ENCODE peak calls at places on chromosomes 2 and 18, in five cellular contexts. W is HCT116, J is GM12878, F is HepG2, Y is K562. B is an unnamed sample.

GRCh38 chr2:133303150-133303549 is 265.1 kb downstream of the NCKAP5 start:
- DNase-seq in W (no peak), J (no peak), F (no peak), Y (no peak), B (no peak)

GRCh38 chr18:5066380-5066977 is 130.6 kb downstream of the AKAIN1 start:
- DNase-seq in W (no peak), J (no peak), F (peak), Y (peak), B (peak)

GRCh38 chr2:72367530-72368225 is 220.0 kb upstream of the CYP26B1 start:
- DNase-seq in W (peak), J (no peak), F (peak), Y (no peak), B (no peak)

GRCh38 chr2:25738383-25739343 is 65.3 kb upstream of the DTNB start:
- DNase-seq in W (no peak), J (no peak), F (no peak), Y (no peak), B (no peak)

GRCh38 chr2:54106631-54107454 is 8.6 kb upstream of the ACYP2 start:
- DNase-seq in W (peak), J (no peak), F (peak), Y (peak), B (peak)

GRCh38 chr2:134238371-134238770 is 15.5 kb upstream of the MGAT5 start:
- DNase-seq in W (no peak), J (no peak), F (no peak), Y (no peak), B (no peak)

GRCh38 chr2:237692601-237693079 is 65.3 kb downstream of the LRRFIP1 start:
- DNase-seq in W (no peak), J (no peak), F (no peak), Y (peak), B (peak)

GRCh38 chr2:62014102-62014501 is 108.6 kb downstream of the COMMD1 start:
- DNase-seq in W (no peak), J (no peak), F (peak), Y (peak), B (peak)

GRCh38 chr2:33577660-33578059 is 21.4 kb downstream of the FAM98A start:
- DNase-seq in W (no peak), J (no peak), F (no peak), Y (no peak), B (no peak)

GRCh38 chr2:238166391-238167343 is 7.9 kb downstream of the ERFE start:
- DNase-seq in W (no peak), J (no peak), F (no peak), Y (no peak), B (peak)

DNA sequence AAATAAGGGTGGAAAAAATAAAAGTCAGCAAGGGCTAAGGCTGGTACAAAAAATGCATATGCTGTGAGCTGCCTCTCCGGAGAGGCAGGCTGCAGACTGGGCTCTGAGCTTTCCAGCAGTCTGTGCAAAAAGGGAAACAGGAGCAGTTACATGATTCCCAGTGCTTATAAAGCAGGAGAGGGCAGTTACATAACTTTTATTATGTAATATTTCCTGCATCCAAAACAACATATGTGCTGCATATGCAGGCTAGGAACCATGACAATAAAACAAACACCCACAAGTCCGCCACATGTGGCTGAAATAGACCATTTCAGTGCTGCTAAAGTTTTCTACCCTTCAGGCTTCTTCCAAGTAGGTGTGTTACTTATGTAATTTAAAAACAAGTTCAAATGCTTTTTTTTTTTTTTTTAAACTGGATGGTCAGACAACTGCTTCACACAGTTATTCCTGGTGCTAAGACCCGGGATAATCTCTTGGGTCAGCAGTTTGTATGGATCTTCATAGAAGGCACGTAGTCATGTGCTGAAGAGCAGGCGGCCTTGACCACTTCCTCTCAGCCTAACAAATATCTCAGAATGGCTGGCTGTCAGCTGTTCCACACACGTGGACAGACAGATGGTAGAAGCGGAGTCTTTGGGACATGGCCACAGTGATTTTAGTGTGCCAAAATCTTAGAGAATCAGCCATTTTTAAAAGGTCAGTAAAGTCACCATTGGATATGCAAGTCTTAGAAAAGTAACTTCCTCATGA is 43.5 kb downstream of the ARMC9 start:
- DNase-seq in W (no peak), J (no peak), F (no peak), Y (no peak), B (no peak)
- H3K27ac ChIP-seq in W (no peak), J (no peak), F (no peak), Y (no peak), B (no peak)

DNA sequence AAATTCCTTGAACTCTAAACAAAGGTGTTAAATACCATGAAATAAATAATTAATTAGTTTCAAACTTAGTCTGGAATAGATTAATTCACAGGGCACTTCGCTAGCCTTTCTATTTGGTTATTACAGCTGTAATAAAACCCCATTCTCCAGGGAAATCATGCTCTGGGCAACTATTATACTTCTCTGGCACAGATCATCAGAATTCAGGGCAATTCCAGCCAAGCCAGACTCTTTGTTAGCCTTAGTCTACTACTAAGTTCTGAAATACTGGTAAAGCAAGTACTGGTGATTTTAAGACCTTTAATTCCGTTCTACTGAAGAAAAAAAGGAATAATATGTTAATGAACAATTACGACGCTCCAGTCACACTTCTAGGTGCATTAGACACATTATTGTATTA is 123.4 kb upstream of the PDE1A start:
- DNase-seq in W (no peak), J (no peak), F (no peak), Y (no peak), B (no peak)
- TF ChIP-seq ZBTB33 in W (no peak), J (no peak), F (no peak), Y (no peak), B (no peak)

DNA sequence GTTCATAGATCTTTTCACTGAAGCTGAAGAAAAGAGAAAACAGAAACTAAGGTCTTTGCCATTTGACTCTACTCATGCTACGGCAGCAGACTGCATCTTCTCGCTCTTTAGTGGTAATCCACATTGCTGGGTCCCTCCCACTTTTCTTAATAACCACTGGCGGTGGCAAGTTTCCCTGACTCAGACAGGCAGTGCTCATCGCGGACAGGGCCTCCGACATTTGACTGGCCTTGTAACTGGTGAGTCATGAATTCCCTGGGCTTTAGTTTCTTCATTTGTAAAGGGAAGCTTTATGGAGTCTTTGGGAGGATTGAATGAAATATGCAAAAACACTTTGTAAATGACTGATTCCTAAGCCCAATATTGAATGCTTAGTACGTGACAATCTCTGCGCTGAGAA is 238.2 kb upstream of the RBBP8 start:
- DNase-seq in W (peak), J (no peak), F (no peak), Y (peak), B (no peak)
- H3K27ac ChIP-seq in W (no peak), J (no peak), F (no peak), Y (no peak), B (peak)

GRCh38 chr2:241007880-241008710 is 9.7 kb downstream of the SNED1 start:
- DNase-seq in W (no peak), J (no peak), F (no peak), Y (no peak), B (no peak)
- TF ChIP-seq ZBTB33 in W (no peak), J (no peak), F (no peak), Y (no peak), B (no peak)

DNA sequence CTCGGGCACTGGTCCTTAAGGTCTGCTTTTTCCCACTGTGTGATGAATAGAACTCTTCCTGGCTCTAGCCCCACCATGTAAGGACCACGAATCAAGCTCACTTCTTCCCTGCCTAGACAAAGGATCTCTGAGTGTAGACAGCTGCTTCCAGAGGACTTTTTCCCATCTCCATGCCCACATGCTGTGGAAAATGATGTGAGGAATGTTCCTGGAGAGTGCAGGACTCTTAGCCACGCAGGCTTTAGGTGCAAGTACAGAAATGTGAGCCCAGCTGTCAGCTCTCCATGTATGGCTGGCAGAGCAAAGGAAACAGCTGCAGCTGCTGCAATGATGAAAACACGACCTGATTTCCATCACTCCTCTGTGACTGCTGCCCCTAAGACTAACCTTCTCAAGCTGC is 35.5 kb downstream of the NXPH2 start:
- DNase-seq in W (no peak), J (no peak), F (no peak), Y (no peak), B (no peak)
- H3K27ac ChIP-seq in W (no peak), J (no peak), F (no peak), Y (no peak), B (no peak)

GRCh38 chr2:218992703-218993344 is 398 bp downstream of the CRYBA2 start:
- DNase-seq in W (no peak), J (no peak), F (no peak), Y (no peak), B (peak)
- TF ChIP-seq ZBTB33 in W (no peak), J (no peak), F (no peak), Y (peak), B (no peak)

DNA sequence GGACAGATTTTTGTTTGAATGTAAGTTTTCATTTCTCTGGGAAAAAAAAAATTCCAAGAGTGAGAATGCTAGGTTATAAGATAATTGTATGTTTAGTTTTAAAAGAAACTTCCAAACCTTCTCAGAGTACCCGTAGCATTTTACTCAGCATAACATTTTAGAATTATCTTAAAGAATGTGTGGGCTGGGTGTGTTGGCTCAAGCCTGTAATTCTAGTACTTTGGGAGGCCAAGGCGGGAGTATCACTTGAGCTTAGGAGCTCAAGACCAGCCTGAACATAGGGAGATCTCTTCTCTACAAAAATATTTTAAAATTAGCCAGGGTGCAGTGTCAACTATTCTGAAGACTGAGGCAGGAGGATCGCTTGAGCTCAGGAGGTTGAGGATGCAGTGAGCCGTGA is 57.4 kb upstream of the RMP24 start:
- DNase-seq in W (no peak), J (no peak), F (no peak), Y (no peak), B (no peak)
- H3K27ac ChIP-seq in W (no peak), J (no peak), F (no peak), Y (no peak), B (no peak)

B was measured in SK-N-SH.